ENCODE peak calls at places on chromosomes 4 and X, in five cellular contexts. One of them, this sample, is unnamed.
A peak's percentile ranks its signal among the peaks of the same experiment; 100 is the strongest.

GRCh38 chr4:138311771-138312535 is 69.8 kb upstream of the SLC7A11 start:
- DNase-seq in endodermal cell: no peak
- DNase-seq in heart right ventricle: no peak
- DNase-seq in astrocyte of the cerebellum: no peak
- DNase-seq in body of pancreas: peak; percentile 42
- DNase-seq in this sample: no peak

GRCh38 chr4:174575436-174575835 is 53.1 kb upstream of the HPGD start:
- DNase-seq in endodermal cell: no peak
- DNase-seq in heart right ventricle: no peak
- DNase-seq in astrocyte of the cerebellum: no peak
- DNase-seq in body of pancreas: no peak
- DNase-seq in this sample: no peak

GRCh38 chr4:166165829-166166420 is 292.9 kb downstream of the TLL1 start:
- DNase-seq in endodermal cell: no peak
- DNase-seq in heart right ventricle: no peak
- DNase-seq in astrocyte of the cerebellum: peak; percentile 78
- DNase-seq in body of pancreas: peak; percentile 26
- DNase-seq in this sample: peak; percentile 35

GRCh38 chr4:170465434-170465833 is 375.7 kb upstream of the AADAT start:
- DNase-seq in endodermal cell: peak; percentile 85
- DNase-seq in heart right ventricle: no peak
- DNase-seq in astrocyte of the cerebellum: no peak
- DNase-seq in body of pancreas: no peak
- DNase-seq in this sample: no peak

GRCh38 chrX:118530537-118530936 is 34.9 kb downstream of the DOCK11 start:
- DNase-seq in endodermal cell: no peak
- DNase-seq in heart right ventricle: no peak
- DNase-seq in astrocyte of the cerebellum: no peak
- DNase-seq in body of pancreas: no peak
- DNase-seq in this sample: no peak

GRCh38 chr4:177008071-177008835 is 215.5 kb upstream of the VEGFC start:
- DNase-seq in endodermal cell: no peak
- DNase-seq in heart right ventricle: no peak
- DNase-seq in astrocyte of the cerebellum: no peak
- DNase-seq in body of pancreas: no peak
- DNase-seq in this sample: no peak

GRCh38 chr4:4480685-4481393 is 61.0 kb downstream of the STX18 start:
- DNase-seq in endodermal cell: no peak
- DNase-seq in heart right ventricle: no peak
- DNase-seq in astrocyte of the cerebellum: no peak
- DNase-seq in body of pancreas: no peak
- DNase-seq in this sample: no peak

GRCh38 chrX:17692709-17693346 is 44.5 kb upstream of the SCML1 start:
- DNase-seq in endodermal cell: peak; percentile 46
- DNase-seq in heart right ventricle: no peak
- DNase-seq in astrocyte of the cerebellum: peak; percentile 37
- DNase-seq in body of pancreas: no peak
- DNase-seq in this sample: no peak

GRCh38 chrX:33277046-33277445 is 65.7 kb upstream of the DMD start:
- DNase-seq in endodermal cell: no peak
- DNase-seq in heart right ventricle: no peak
- DNase-seq in astrocyte of the cerebellum: no peak
- DNase-seq in body of pancreas: no peak
- DNase-seq in this sample: no peak

GRCh38 chr4:149801416-149801815 is 14.2 kb downstream of the IQCM start:
- DNase-seq in endodermal cell: no peak
- DNase-seq in heart right ventricle: no peak
- DNase-seq in astrocyte of the cerebellum: no peak
- DNase-seq in body of pancreas: no peak
- DNase-seq in this sample: no peak

GRCh38 chr4:74682567-74683359 is 111.6 kb downstream of the BTC start:
- DNase-seq in endodermal cell: peak; percentile 84
- DNase-seq in heart right ventricle: no peak
- DNase-seq in astrocyte of the cerebellum: peak; percentile 77
- DNase-seq in body of pancreas: peak; percentile 67
- DNase-seq in this sample: no peak

GRCh38 chr4:182925298-182925738 is 8.1 kb upstream of the DCTD start:
- DNase-seq in endodermal cell: peak; percentile 94
- DNase-seq in heart right ventricle: peak; percentile 59
- DNase-seq in astrocyte of the cerebellum: peak; percentile 41
- DNase-seq in body of pancreas: peak; percentile 90
- DNase-seq in this sample: peak; percentile 67

GRCh38 chrX:29470029-29470428 is 745.3 kb upstream of the MAGEB2 start:
- DNase-seq in endodermal cell: no peak
- DNase-seq in heart right ventricle: no peak
- DNase-seq in astrocyte of the cerebellum: no peak
- DNase-seq in body of pancreas: no peak
- DNase-seq in this sample: no peak

GRCh38 chrX:19776753-19777152 is 110.6 kb downstream of the SH3KBP1 start:
- DNase-seq in endodermal cell: no peak
- DNase-seq in heart right ventricle: no peak
- DNase-seq in astrocyte of the cerebellum: no peak
- DNase-seq in body of pancreas: no peak
- DNase-seq in this sample: peak; percentile 32

GRCh38 chr4:139728840-139729239 is 63.2 kb downstream of the MGST2 start:
- DNase-seq in endodermal cell: no peak
- DNase-seq in heart right ventricle: no peak
- DNase-seq in astrocyte of the cerebellum: no peak
- DNase-seq in body of pancreas: peak; percentile 86
- DNase-seq in this sample: no peak

GRCh38 chr4:169202143-169202699 is 68.5 kb downstream of the SH3RF1 start:
- DNase-seq in endodermal cell: no peak
- DNase-seq in heart right ventricle: no peak
- DNase-seq in astrocyte of the cerebellum: no peak
- DNase-seq in body of pancreas: no peak
- DNase-seq in this sample: no peak

GRCh38 chrX:40145670-40146470 is 48.1 kb upstream of the BCOR start:
- DNase-seq in endodermal cell: peak; percentile 68
- DNase-seq in heart right ventricle: no peak
- DNase-seq in astrocyte of the cerebellum: no peak
- DNase-seq in body of pancreas: no peak
- DNase-seq in this sample: no peak

GRCh38 chr4:1523907-1524636 is 117.8 kb upstream of the NKX1-1 start:
- DNase-seq in endodermal cell: no peak
- DNase-seq in heart right ventricle: peak; percentile 7
- DNase-seq in astrocyte of the cerebellum: no peak
- DNase-seq in body of pancreas: no peak
- DNase-seq in this sample: no peak

GRCh38 chrX:117538441-117539418 is 577.9 kb downstream of the KLHL13 start:
- DNase-seq in endodermal cell: no peak
- DNase-seq in heart right ventricle: no peak
- DNase-seq in astrocyte of the cerebellum: no peak
- DNase-seq in body of pancreas: peak; percentile 8
- DNase-seq in this sample: no peak

GRCh38 chr4:37999000-37999745 is 39.0 kb downstream of the PTTG2 start:
- DNase-seq in endodermal cell: peak; percentile 59
- DNase-seq in heart right ventricle: no peak
- DNase-seq in astrocyte of the cerebellum: no peak
- DNase-seq in body of pancreas: peak; percentile 48
- DNase-seq in this sample: no peak

GRCh38 chr4:169716677-169717076 is 41.1 kb downstream of the HPF1 start:
- DNase-seq in endodermal cell: no peak
- DNase-seq in heart right ventricle: no peak
- DNase-seq in astrocyte of the cerebellum: peak; percentile 5
- DNase-seq in body of pancreas: no peak
- DNase-seq in this sample: no peak

GRCh38 chr4:115272585-115272984 is 159.2 kb upstream of the NDST4 start:
- DNase-seq in endodermal cell: no peak
- DNase-seq in heart right ventricle: no peak
- DNase-seq in astrocyte of the cerebellum: no peak
- DNase-seq in body of pancreas: no peak
- DNase-seq in this sample: no peak

GRCh38 chr4:148834804-148835598 is 392.8 kb upstream of the NR3C2 start:
- DNase-seq in endodermal cell: no peak
- DNase-seq in heart right ventricle: no peak
- DNase-seq in astrocyte of the cerebellum: no peak
- DNase-seq in body of pancreas: no peak
- DNase-seq in this sample: no peak

GRCh38 chrX:24513416-24513815 is 48.3 kb downstream of the PDK3 start:
- DNase-seq in endodermal cell: no peak
- DNase-seq in heart right ventricle: no peak
- DNase-seq in astrocyte of the cerebellum: no peak
- DNase-seq in body of pancreas: no peak
- DNase-seq in this sample: peak; percentile 40

GRCh38 chr4:113094802-113095201 is 45.3 kb downstream of the ANK2 start:
- DNase-seq in endodermal cell: no peak
- DNase-seq in heart right ventricle: no peak
- DNase-seq in astrocyte of the cerebellum: peak; percentile 8
- DNase-seq in body of pancreas: no peak
- DNase-seq in this sample: no peak

GRCh38 chr4:19030536-19030935 is 1009.0 kb upstream of the LCORL start:
- DNase-seq in endodermal cell: no peak
- DNase-seq in heart right ventricle: no peak
- DNase-seq in astrocyte of the cerebellum: no peak
- DNase-seq in body of pancreas: no peak
- DNase-seq in this sample: no peak

GRCh38 chr4:158094413-158095110 is 78.3 kb downstream of the GASK1B start:
- DNase-seq in endodermal cell: peak; percentile 78
- DNase-seq in heart right ventricle: no peak
- DNase-seq in astrocyte of the cerebellum: peak; percentile 23
- DNase-seq in body of pancreas: peak; percentile 64
- DNase-seq in this sample: no peak

GRCh38 chrX:150966235-150966634 is 16.9 kb upstream of the HMGB3 start:
- DNase-seq in endodermal cell: no peak
- DNase-seq in heart right ventricle: no peak
- DNase-seq in astrocyte of the cerebellum: no peak
- DNase-seq in body of pancreas: no peak
- DNase-seq in this sample: no peak

GRCh38 chr4:147707892-147708672 is 23.8 kb upstream of the ARHGAP10 start:
- DNase-seq in endodermal cell: peak; percentile 73
- DNase-seq in heart right ventricle: no peak
- DNase-seq in astrocyte of the cerebellum: no peak
- DNase-seq in body of pancreas: peak; percentile 76
- DNase-seq in this sample: peak; percentile 34

GRCh38 chr4:2007804-2008670 is 737 bp downstream of the NELFA start:
- DNase-seq in endodermal cell: peak; percentile 55
- DNase-seq in heart right ventricle: no peak
- DNase-seq in astrocyte of the cerebellum: no peak
- DNase-seq in body of pancreas: no peak
- DNase-seq in this sample: no peak

GRCh38 chrX:30822719-30823118 is 66.3 kb downstream of the TAB3 start:
- DNase-seq in endodermal cell: no peak
- DNase-seq in heart right ventricle: no peak
- DNase-seq in astrocyte of the cerebellum: no peak
- DNase-seq in body of pancreas: no peak
- DNase-seq in this sample: no peak

DNA sequence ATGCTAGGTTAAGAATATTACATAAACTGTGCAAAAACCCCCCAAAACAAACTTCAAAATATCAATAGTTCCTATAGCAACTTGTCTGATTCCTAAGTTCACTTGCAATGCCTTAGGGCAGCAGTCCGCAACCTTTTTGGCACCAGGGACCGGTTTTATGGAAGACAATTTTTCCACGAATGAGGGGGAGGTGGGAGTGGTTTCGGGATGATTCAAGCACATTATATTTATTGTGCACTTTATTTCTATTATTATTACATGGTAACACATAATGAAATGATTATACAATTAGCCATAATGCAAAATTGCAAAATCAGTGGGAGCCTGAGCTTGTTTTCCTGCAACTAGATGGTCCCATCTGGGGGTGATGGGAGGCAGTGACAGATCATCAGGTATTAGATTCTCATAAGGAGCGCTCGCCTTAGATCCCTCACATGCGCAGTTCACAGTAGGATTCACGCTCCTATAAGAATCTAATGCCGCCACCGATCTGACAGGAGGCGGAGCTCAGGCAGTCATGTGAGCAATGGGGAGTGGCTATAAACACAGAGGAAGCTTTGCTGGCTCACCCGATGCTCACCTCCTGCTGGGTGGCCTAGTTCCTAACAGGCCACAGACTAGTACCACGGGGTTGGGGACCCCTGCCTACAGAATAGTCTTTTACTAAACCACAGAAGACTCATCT is 39.7 kb downstream of the ACOX3 start:
- DNase-seq in endodermal cell: no peak
- DNase-seq in heart right ventricle: no peak
- DNase-seq in astrocyte of the cerebellum: no peak
- DNase-seq in body of pancreas: no peak
- DNase-seq in this sample: no peak
- TF ChIP-seq CTCF in endodermal cell: no peak
- TF ChIP-seq CTCF in heart right ventricle: no peak
- TF ChIP-seq CTCF in astrocyte of the cerebellum: no peak
- TF ChIP-seq CTCF in body of pancreas: no peak
- TF ChIP-seq CTCF in this sample: no peak

GRCh38 chr4:53592686-53593641 is 1.7 kb upstream of the LNX1 start:
- DNase-seq in endodermal cell: peak; percentile 92
- DNase-seq in heart right ventricle: peak; percentile 31
- DNase-seq in astrocyte of the cerebellum: no peak
- DNase-seq in body of pancreas: peak; percentile 90
- DNase-seq in this sample: no peak

GRCh38 chr4:53593765-53594164 is 2.5 kb upstream of the LNX1 start:
- DNase-seq in endodermal cell: no peak
- DNase-seq in heart right ventricle: no peak
- DNase-seq in astrocyte of the cerebellum: no peak
- DNase-seq in body of pancreas: no peak
- DNase-seq in this sample: no peak

GRCh38 chr4:53592128-53592527 is 842 bp upstream of the LNX1 start:
- DNase-seq in endodermal cell: peak; percentile 69
- DNase-seq in heart right ventricle: no peak
- DNase-seq in astrocyte of the cerebellum: no peak
- DNase-seq in body of pancreas: peak; percentile 80
- DNase-seq in this sample: no peak

GRCh38 chr4:53589511-53589910 is 1.8 kb downstream of the LNX1 start:
- DNase-seq in endodermal cell: no peak
- DNase-seq in heart right ventricle: no peak
- DNase-seq in astrocyte of the cerebellum: no peak
- DNase-seq in body of pancreas: no peak
- DNase-seq in this sample: no peak

GRCh38 chr4:53591372-53591892 is at the start of gene LNX1:
- DNase-seq in endodermal cell: peak; percentile 96
- DNase-seq in heart right ventricle: no peak
- DNase-seq in astrocyte of the cerebellum: no peak
- DNase-seq in body of pancreas: peak; percentile 100
- DNase-seq in this sample: no peak
- TF ChIP-seq CTCF in endodermal cell: peak; percentile 50
- TF ChIP-seq CTCF in heart right ventricle: no peak
- TF ChIP-seq CTCF in astrocyte of the cerebellum: no peak
- TF ChIP-seq CTCF in body of pancreas: no peak
- TF ChIP-seq CTCF in this sample: no peak

GRCh38 chr4:173536808-173537429 is 6.9 kb upstream of the HAND2 start:
- DNase-seq in endodermal cell: peak; percentile 89
- DNase-seq in heart right ventricle: no peak
- DNase-seq in astrocyte of the cerebellum: no peak
- DNase-seq in body of pancreas: no peak
- DNase-seq in this sample: no peak
- TF ChIP-seq CTCF in endodermal cell: peak; percentile 82
- TF ChIP-seq CTCF in heart right ventricle: peak; percentile 38
- TF ChIP-seq CTCF in astrocyte of the cerebellum: peak; percentile 32
- TF ChIP-seq CTCF in body of pancreas: no peak
- TF ChIP-seq CTCF in this sample: peak; percentile 5

DNA sequence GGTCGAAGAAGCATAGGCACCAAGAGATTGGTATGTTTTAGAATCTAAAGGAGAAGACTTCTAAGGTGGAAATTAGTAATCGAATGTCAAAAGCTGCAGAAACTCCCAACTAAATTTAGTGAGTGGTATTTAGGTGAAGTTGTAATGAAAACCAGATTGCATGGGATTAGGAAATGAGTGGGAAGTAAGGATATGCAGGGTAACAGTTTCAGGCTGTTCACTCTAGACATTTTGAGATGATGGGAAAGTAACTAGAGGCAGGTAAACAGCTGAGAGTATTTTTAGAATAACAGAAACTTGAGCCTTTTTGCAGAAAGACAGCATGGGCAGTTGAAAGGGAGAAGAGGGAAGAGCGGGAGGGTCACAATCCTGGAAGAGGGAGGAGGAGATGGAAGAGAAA is 12.7 kb downstream of the SPRY1 start:
- DNase-seq in endodermal cell: no peak
- DNase-seq in heart right ventricle: no peak
- DNase-seq in astrocyte of the cerebellum: no peak
- DNase-seq in body of pancreas: no peak
- DNase-seq in this sample: no peak
- TF ChIP-seq CTCF in endodermal cell: no peak
- TF ChIP-seq CTCF in heart right ventricle: no peak
- TF ChIP-seq CTCF in astrocyte of the cerebellum: no peak
- TF ChIP-seq CTCF in body of pancreas: no peak
- TF ChIP-seq CTCF in this sample: no peak